ENCODE peak calls at places on chromosomes 1 and 21, in nine cellular contexts. One of them, this sample, is unnamed.

GRCh38 chr21:36355071-36355680 is 30.0 kb upstream of the CHAF1B start:
- DNase-seq in stimulated activated CD4-positive, alpha-beta T cell treated with anti-CD3 and anti-CD28 coated beads, Interleukin-12 subunit alpha, Interleukin-12 subunit beta, amount 100 ng/mL, for 24 hours: no peak
- DNase-seq in C1 segment of cervical spinal cord: no peak
- DNase-seq in caudate nucleus: no peak
- DNase-seq in foreskin fibroblast: no peak
- DNase-seq in activated naive CD4-positive, alpha-beta T cell treated with anti-CD3 and anti-CD28 coated beads for 36 hours: no peak
- DNase-seq in EL: no peak
- DNase-seq in NCI-H345: no peak
- DNase-seq in LoVo: no peak
- DNase-seq in this sample: no peak

GRCh38 chr1:114107474-114108175 is 46.0 kb downstream of the SYT6 start:
- DNase-seq in stimulated activated CD4-positive, alpha-beta T cell treated with anti-CD3 and anti-CD28 coated beads, Interleukin-12 subunit alpha, Interleukin-12 subunit beta, amount 100 ng/mL, for 24 hours: no peak
- DNase-seq in C1 segment of cervical spinal cord: no peak
- DNase-seq in caudate nucleus: no peak
- DNase-seq in foreskin fibroblast: no peak
- DNase-seq in activated naive CD4-positive, alpha-beta T cell treated with anti-CD3 and anti-CD28 coated beads for 36 hours: no peak
- DNase-seq in EL: no peak
- DNase-seq in NCI-H345: no peak
- DNase-seq in LoVo: no peak
- DNase-seq in this sample: no peak

GRCh38 chr1:17433261-17433660 is 6.2 kb downstream of the RCC2 start:
- DNase-seq in stimulated activated CD4-positive, alpha-beta T cell treated with anti-CD3 and anti-CD28 coated beads, Interleukin-12 subunit alpha, Interleukin-12 subunit beta, amount 100 ng/mL, for 24 hours: no peak
- DNase-seq in C1 segment of cervical spinal cord: no peak
- DNase-seq in caudate nucleus: no peak
- DNase-seq in foreskin fibroblast: no peak
- DNase-seq in activated naive CD4-positive, alpha-beta T cell treated with anti-CD3 and anti-CD28 coated beads for 36 hours: no peak
- DNase-seq in EL: no peak
- DNase-seq in NCI-H345: no peak
- DNase-seq in LoVo: no peak
- DNase-seq in this sample: no peak

GRCh38 chr21:16965424-16965823 is 547.4 kb upstream of the CXADR start:
- DNase-seq in stimulated activated CD4-positive, alpha-beta T cell treated with anti-CD3 and anti-CD28 coated beads, Interleukin-12 subunit alpha, Interleukin-12 subunit beta, amount 100 ng/mL, for 24 hours: no peak
- DNase-seq in C1 segment of cervical spinal cord: no peak
- DNase-seq in caudate nucleus: no peak
- DNase-seq in foreskin fibroblast: no peak
- DNase-seq in activated naive CD4-positive, alpha-beta T cell treated with anti-CD3 and anti-CD28 coated beads for 36 hours: no peak
- DNase-seq in EL: no peak
- DNase-seq in NCI-H345: no peak
- DNase-seq in LoVo: no peak
- DNase-seq in this sample: no peak

GRCh38 chr21:44089001-44089911 is 17.9 kb upstream of the PWP2 start:
- DNase-seq in stimulated activated CD4-positive, alpha-beta T cell treated with anti-CD3 and anti-CD28 coated beads, Interleukin-12 subunit alpha, Interleukin-12 subunit beta, amount 100 ng/mL, for 24 hours: no peak
- DNase-seq in C1 segment of cervical spinal cord: no peak
- DNase-seq in caudate nucleus: no peak
- DNase-seq in foreskin fibroblast: no peak
- DNase-seq in activated naive CD4-positive, alpha-beta T cell treated with anti-CD3 and anti-CD28 coated beads for 36 hours: peak; percentile 59
- DNase-seq in EL: no peak
- DNase-seq in NCI-H345: no peak
- DNase-seq in LoVo: no peak
- DNase-seq in this sample: peak; percentile 66

GRCh38 chr21:37710555-37711293 is 205.5 kb downstream of the KCNJ6 start:
- DNase-seq in stimulated activated CD4-positive, alpha-beta T cell treated with anti-CD3 and anti-CD28 coated beads, Interleukin-12 subunit alpha, Interleukin-12 subunit beta, amount 100 ng/mL, for 24 hours: no peak
- DNase-seq in C1 segment of cervical spinal cord: no peak
- DNase-seq in caudate nucleus: no peak
- DNase-seq in foreskin fibroblast: peak; percentile 7
- DNase-seq in activated naive CD4-positive, alpha-beta T cell treated with anti-CD3 and anti-CD28 coated beads for 36 hours: no peak
- DNase-seq in EL: peak; percentile 21
- DNase-seq in NCI-H345: peak; percentile 56
- DNase-seq in LoVo: no peak
- DNase-seq in this sample: no peak

GRCh38 chr1:231550448-231550781 is 21.9 kb downstream of the TSNAX start:
- DNase-seq in stimulated activated CD4-positive, alpha-beta T cell treated with anti-CD3 and anti-CD28 coated beads, Interleukin-12 subunit alpha, Interleukin-12 subunit beta, amount 100 ng/mL, for 24 hours: no peak
- DNase-seq in C1 segment of cervical spinal cord: no peak
- DNase-seq in caudate nucleus: no peak
- DNase-seq in foreskin fibroblast: no peak
- DNase-seq in activated naive CD4-positive, alpha-beta T cell treated with anti-CD3 and anti-CD28 coated beads for 36 hours: peak; percentile 33
- DNase-seq in EL: peak; percentile 15
- DNase-seq in NCI-H345: peak; percentile 5
- DNase-seq in LoVo: no peak
- DNase-seq in this sample: peak; percentile 20

GRCh38 chr1:7153464-7153863 is 368.2 kb downstream of the CAMTA1 start:
- DNase-seq in stimulated activated CD4-positive, alpha-beta T cell treated with anti-CD3 and anti-CD28 coated beads, Interleukin-12 subunit alpha, Interleukin-12 subunit beta, amount 100 ng/mL, for 24 hours: no peak
- DNase-seq in C1 segment of cervical spinal cord: no peak
- DNase-seq in caudate nucleus: no peak
- DNase-seq in foreskin fibroblast: no peak
- DNase-seq in activated naive CD4-positive, alpha-beta T cell treated with anti-CD3 and anti-CD28 coated beads for 36 hours: no peak
- DNase-seq in EL: no peak
- DNase-seq in NCI-H345: no peak
- DNase-seq in LoVo: no peak
- DNase-seq in this sample: no peak

GRCh38 chr1:20281801-20282200 is 8.9 kb upstream of the VWA5B1 start:
- DNase-seq in stimulated activated CD4-positive, alpha-beta T cell treated with anti-CD3 and anti-CD28 coated beads, Interleukin-12 subunit alpha, Interleukin-12 subunit beta, amount 100 ng/mL, for 24 hours: no peak
- DNase-seq in C1 segment of cervical spinal cord: no peak
- DNase-seq in caudate nucleus: no peak
- DNase-seq in foreskin fibroblast: peak; percentile 4
- DNase-seq in activated naive CD4-positive, alpha-beta T cell treated with anti-CD3 and anti-CD28 coated beads for 36 hours: no peak
- DNase-seq in EL: peak; percentile 92
- DNase-seq in NCI-H345: peak; percentile 7
- DNase-seq in LoVo: no peak
- DNase-seq in this sample: no peak

GRCh38 chr1:241391926-241392710 is 35.1 kb upstream of the RGS7 start:
- DNase-seq in stimulated activated CD4-positive, alpha-beta T cell treated with anti-CD3 and anti-CD28 coated beads, Interleukin-12 subunit alpha, Interleukin-12 subunit beta, amount 100 ng/mL, for 24 hours: no peak
- DNase-seq in C1 segment of cervical spinal cord: no peak
- DNase-seq in caudate nucleus: no peak
- DNase-seq in foreskin fibroblast: no peak
- DNase-seq in activated naive CD4-positive, alpha-beta T cell treated with anti-CD3 and anti-CD28 coated beads for 36 hours: no peak
- DNase-seq in EL: no peak
- DNase-seq in NCI-H345: no peak
- DNase-seq in LoVo: no peak
- DNase-seq in this sample: no peak

This sample was measured in naive thymus-derived CD8-positive, alpha-beta T cell.